ENCODE peak calls at places on chromosomes 4 and X, in six cellular contexts. H is dorsolateral prefrontal cortex, I is tibial nerve, B is left lung, S is heart right ventricle, D is sigmoid colon. K is an unnamed sample.

GRCh38 chrX:13876652-13877051 is 59.8 kb upstream of the GPM6B start:
- DNase-seq in H (no peak), I (no peak), B (no peak), S (peak; percentile 16), D (no peak), K (no peak)

GRCh38 chr4:98614655-98615054 is 43.8 kb downstream of the TSPAN5 start:
- DNase-seq in H (no peak), I (no peak), B (no peak), S (no peak), D (no peak), K (no peak)

GRCh38 chrX:12988797-12989196 is 13.9 kb downstream of the TMSB4X start:
- DNase-seq in H (no peak), I (no peak), B (no peak), S (no peak), D (no peak), K (no peak)

GRCh38 chr4:156970501-156971167 is 965 bp downstream of the PDGFC start:
- DNase-seq in H (peak; percentile 16), I (peak; percentile 16), B (peak; percentile 88), S (peak; percentile 48), D (peak; percentile 87), K (peak; percentile 84)

GRCh38 chr4:153486281-153487151 is 20.4 kb downstream of the TMEM131L start:
- DNase-seq in H (no peak), I (no peak), B (no peak), S (peak; percentile 27), D (no peak), K (no peak)

GRCh38 chr4:129908117-129908516 is 812.2 kb downstream of the C4orf33 start:
- DNase-seq in H (no peak), I (no peak), B (no peak), S (no peak), D (no peak), K (no peak)

GRCh38 chr4:122847931-122848330 is 21.3 kb downstream of the FGF2 start:
- DNase-seq in H (no peak), I (no peak), B (no peak), S (no peak), D (no peak), K (no peak)

GRCh38 chrX:154443479-154443910 is 446 bp upstream of the FAM50A start:
- DNase-seq in H (no peak), I (no peak), B (no peak), S (no peak), D (no peak), K (no peak)

GRCh38 chrX:46506076-46506475 is 39.1 kb downstream of the ZNF674 start:
- DNase-seq in H (no peak), I (no peak), B (no peak), S (no peak), D (no peak), K (no peak)

GRCh38 chrX:1394731-1395501 is 3.0 kb upstream of the SLC25A6 start:
- DNase-seq in H (no peak), I (no peak), B (peak; percentile 75), S (no peak), D (peak; percentile 66), K (no peak)

GRCh38 chr4:121277194-121278105 is 103.4 kb downstream of the QRFPR start:
- DNase-seq in H (no peak), I (no peak), B (no peak), S (no peak), D (no peak), K (no peak)

GRCh38 chrX:16869393-16870094 is 618 bp downstream of the RBBP7 start:
- DNase-seq in H (no peak), I (no peak), B (peak; percentile 78), S (peak; percentile 9), D (peak; percentile 67), K (no peak)

GRCh38 chr4:592825-593520 is 16.9 kb upstream of the TMEM271 start:
- DNase-seq in H (no peak), I (no peak), B (no peak), S (no peak), D (no peak), K (no peak)

GRCh38 chr4:52376107-52376704 is 282.9 kb downstream of the USP46 start:
- DNase-seq in H (peak; percentile 14), I (no peak), B (no peak), S (peak; percentile 38), D (no peak), K (no peak)

GRCh38 chrX:122219226-122219625 is 964.9 kb upstream of the GRIA3 start:
- DNase-seq in H (no peak), I (no peak), B (no peak), S (no peak), D (no peak), K (no peak)

GRCh38 chr4:8727546-8728510 is 135.3 kb downstream of the CPZ start:
- DNase-seq in H (no peak), I (peak; percentile 6), B (peak; percentile 75), S (no peak), D (peak; percentile 56), K (peak; percentile 31)

GRCh38 chr4:146095867-146096266 is 79.7 kb upstream of the LSM6 start:
- DNase-seq in H (no peak), I (no peak), B (no peak), S (no peak), D (no peak), K (no peak)

GRCh38 chr4:88027611-88028608 is 20.5 kb downstream of the PKD2 start:
- DNase-seq in H (no peak), I (no peak), B (no peak), S (no peak), D (no peak), K (no peak)

GRCh38 chr4:3054169-3054759 is 20.1 kb downstream of the HTT-AS start:
- DNase-seq in H (no peak), I (no peak), B (no peak), S (no peak), D (no peak), K (no peak)

GRCh38 chrX:124981420-124981819 is 338.3 kb upstream of the TEX13C start:
- DNase-seq in H (peak; percentile 56), I (no peak), B (no peak), S (no peak), D (no peak), K (no peak)

GRCh38 chr4:1843852-1844251 is 12.1 kb downstream of the LETM1 start:
- DNase-seq in H (peak; percentile 40), I (peak; percentile 56), B (no peak), S (peak; percentile 51), D (no peak), K (no peak)

GRCh38 chrX:63453571-63453970 is 102.4 kb upstream of the SPIN4 start:
- DNase-seq in H (no peak), I (no peak), B (no peak), S (no peak), D (no peak), K (no peak)

GRCh38 chrX:41881166-41881565 is 42.2 kb downstream of the CASK start:
- DNase-seq in H (no peak), I (no peak), B (no peak), S (no peak), D (no peak), K (no peak)

GRCh38 chrX:69237228-69237627 is 72.0 kb upstream of the PJA1 start:
- DNase-seq in H (peak; percentile 41), I (no peak), B (no peak), S (no peak), D (no peak), K (no peak)

DNA sequence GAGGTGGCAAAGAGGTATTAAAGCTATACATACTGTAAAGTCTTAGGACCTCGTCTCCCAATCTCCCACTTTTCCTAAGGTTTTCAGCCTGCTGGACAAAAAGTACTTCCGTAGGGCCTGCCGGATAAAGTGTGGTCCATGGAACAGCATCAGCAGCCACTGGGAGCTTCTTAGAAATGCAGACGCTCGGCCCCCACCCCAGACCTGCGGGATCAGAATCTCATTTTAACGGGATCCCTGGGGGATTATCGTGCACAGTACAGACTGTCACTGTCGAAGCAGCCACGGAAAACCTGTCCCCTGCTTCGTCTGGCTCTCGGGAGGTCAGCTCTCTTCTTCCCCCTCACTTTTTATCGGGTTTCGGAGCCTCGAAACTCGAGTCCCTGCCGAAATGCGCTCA is 802 bp downstream of the ADGRG2 start:
- DNase-seq in H (no peak), I (no peak), B (no peak), S (no peak), D (no peak), K (no peak)
- H3K4me3 ChIP-seq in H (no peak overlapping the region), I (peak overlapping the region; percentile 31), B (peak overlapping the region; percentile 35), S (peak overlapping the region; percentile 52), D (peak overlapping the region; percentile 50), K (peak overlapping the region; percentile 72)

GRCh38 chr4:186190456-186191265 is 706 bp upstream of the CYP4V2 start:
- DNase-seq in H (peak; percentile 34), I (no peak), B (peak; percentile 84), S (no peak), D (peak; percentile 75), K (no peak)

GRCh38 chr4:186188107-186188506 is 3.3 kb upstream of the CYP4V2 start:
- DNase-seq in H (no peak), I (no peak), B (no peak), S (no peak), D (no peak), K (no peak)

GRCh38 chr4:186191266-186192067 is at the start of gene CYP4V2:
- DNase-seq in H (peak; percentile 66), I (peak; percentile 58), B (peak; percentile 91), S (peak; percentile 84), D (peak; percentile 91), K (peak; percentile 91)

GRCh38 chr4:186192068-186192751 is 843 bp downstream of the CYP4V2 start:
- DNase-seq in H (peak; percentile 51), I (no peak), B (no peak), S (peak; percentile 35), D (peak; percentile 81), K (no peak)

DNA sequence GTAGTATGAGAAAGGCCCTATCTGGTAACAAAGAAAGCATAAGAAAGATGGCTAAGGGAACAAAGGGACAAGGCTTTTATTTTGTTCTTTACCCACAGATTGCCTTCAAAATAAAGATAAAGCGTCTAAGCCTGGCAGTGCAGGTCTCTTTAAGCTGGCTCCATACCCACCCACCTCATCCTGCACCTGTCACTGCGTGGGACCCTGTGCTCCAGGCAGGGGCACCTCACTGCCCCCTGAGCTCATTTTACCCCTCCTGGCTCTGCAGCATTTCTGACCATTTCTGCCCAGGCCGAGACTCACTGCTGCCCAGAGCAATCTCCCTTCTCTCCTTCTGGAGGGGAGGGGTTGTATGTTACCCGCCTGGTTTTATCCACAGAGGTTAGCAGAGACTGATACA is 1.7 kb upstream of the CYP4V2 start:
- DNase-seq in H (no peak), I (no peak), B (no peak), S (no peak), D (no peak), K (no peak)
- H3K4me3 ChIP-seq in H (peak overlapping the region; percentile 74), I (no peak overlapping the region), B (no peak overlapping the region), S (no peak overlapping the region), D (peak overlapping the region; percentile 89), K (no peak overlapping the region)

DNA sequence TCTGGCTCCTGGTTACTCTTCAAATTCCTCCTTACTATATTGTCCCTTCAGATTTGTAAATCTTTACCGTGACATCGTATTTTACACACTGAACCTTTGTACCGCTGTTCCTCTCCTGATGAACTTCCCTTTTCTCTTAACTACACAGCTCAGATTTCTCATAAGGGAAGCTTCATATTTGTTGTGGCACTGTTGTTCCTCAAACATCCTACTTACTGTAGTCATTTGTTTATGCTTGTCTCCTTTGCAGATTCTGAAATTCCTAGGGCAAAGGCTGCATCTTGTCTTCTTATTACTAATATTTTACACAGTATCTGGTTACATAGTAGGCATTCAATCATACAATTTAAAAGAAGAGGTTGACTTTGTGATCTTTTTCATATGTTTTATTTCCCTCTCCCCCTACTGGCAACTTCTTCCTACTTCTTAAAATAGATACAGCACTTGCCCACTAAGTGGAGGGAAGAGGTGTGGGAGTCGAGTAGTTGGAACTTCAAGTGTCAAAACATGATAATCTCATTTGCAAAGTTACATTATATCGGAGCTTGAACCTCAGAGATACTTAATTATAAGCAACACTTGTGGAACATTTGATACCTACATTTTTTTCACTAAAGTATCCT is 50.0 kb downstream of the TET2 start:
- DNase-seq in H (no peak), I (no peak), B (no peak), S (no peak), D (no peak), K (no peak)
- H3K4me3 ChIP-seq in H (no peak overlapping the region), I (no peak overlapping the region), B (no peak overlapping the region), S (no peak overlapping the region), D (no peak overlapping the region), K (no peak overlapping the region)

GRCh38 chrX:87636533-87636932 is 118.9 kb downstream of the KLHL4 start:
- DNase-seq in H (no peak), I (no peak), B (no peak), S (no peak), D (no peak), K (no peak)
- H3K4me3 ChIP-seq in H (no peak overlapping the region), I (no peak overlapping the region), B (no peak overlapping the region), S (no peak overlapping the region), D (no peak overlapping the region), K (no peak overlapping the region)